ENCODE peak calls at places on chromosomes 1 and 21, in eight cellular contexts. One of them, this sample, is unnamed.

GRCh38 chr1:184583837-184584236 is 170.8 kb downstream of the EDEM3 start:
- DNase-seq in NCI-H510A: no peak
- DNase-seq in fibroblast of gingiva: no peak
- DNase-seq in stimulated activated CD8-positive, alpha-beta memory T cell treated with anti-CD3 and anti-CD28 coated beads, Interleukin-4, amount 100 ng/mL, for 1 hour: no peak
- DNase-seq in cerebellar nuclear complex: no peak
- DNase-seq in uterus: no peak
- DNase-seq in KBM-7: no peak
- DNase-seq in sciatic nerve: no peak
- DNase-seq in this sample: no peak

GRCh38 chr1:40312238-40313205 is 4.6 kb downstream of the COL9A2 start:
- DNase-seq in NCI-H510A: no peak
- DNase-seq in stimulated activated CD8-positive, alpha-beta memory T cell treated with anti-CD3 and anti-CD28 coated beads, Interleukin-4, amount 100 ng/mL, for 1 hour: no peak
- DNase-seq in cerebellar nuclear complex: no peak
- DNase-seq in sciatic nerve: no peak
- DNase-seq in uterus: no peak
- DNase-seq in fibroblast of gingiva: no peak
- DNase-seq in KBM-7: peak
- DNase-seq in this sample: no peak

GRCh38 chr1:85611390-85611789 is 30.8 kb downstream of the CCN1 start:
- DNase-seq in stimulated activated CD8-positive, alpha-beta memory T cell treated with anti-CD3 and anti-CD28 coated beads, Interleukin-4, amount 100 ng/mL, for 1 hour: no peak
- DNase-seq in cerebellar nuclear complex: no peak
- DNase-seq in sciatic nerve: no peak
- DNase-seq in NCI-H510A: no peak
- DNase-seq in KBM-7: no peak
- DNase-seq in fibroblast of gingiva: peak
- DNase-seq in uterus: no peak
- DNase-seq in this sample: no peak

GRCh38 chr1:53769780-53770179 is 30.8 kb upstream of the GLIS1 start:
- DNase-seq in fibroblast of gingiva: peak
- DNase-seq in sciatic nerve: no peak
- DNase-seq in KBM-7: no peak
- DNase-seq in stimulated activated CD8-positive, alpha-beta memory T cell treated with anti-CD3 and anti-CD28 coated beads, Interleukin-4, amount 100 ng/mL, for 1 hour: no peak
- DNase-seq in cerebellar nuclear complex: no peak
- DNase-seq in uterus: no peak
- DNase-seq in NCI-H510A: no peak
- DNase-seq in this sample: no peak

GRCh38 chr1:206693029-206693428 is 8.3 kb downstream of the MAPKAPK2 start:
- DNase-seq in cerebellar nuclear complex: peak
- DNase-seq in uterus: peak
- DNase-seq in NCI-H510A: no peak
- DNase-seq in stimulated activated CD8-positive, alpha-beta memory T cell treated with anti-CD3 and anti-CD28 coated beads, Interleukin-4, amount 100 ng/mL, for 1 hour: no peak
- DNase-seq in fibroblast of gingiva: peak
- DNase-seq in KBM-7: no peak
- DNase-seq in sciatic nerve: no peak
- DNase-seq in this sample: no peak

GRCh38 chr1:66374561-66375111 is 159.3 kb upstream of the SGIP1 start:
- DNase-seq in cerebellar nuclear complex: no peak
- DNase-seq in fibroblast of gingiva: peak
- DNase-seq in NCI-H510A: no peak
- DNase-seq in KBM-7: peak
- DNase-seq in sciatic nerve: no peak
- DNase-seq in uterus: no peak
- DNase-seq in stimulated activated CD8-positive, alpha-beta memory T cell treated with anti-CD3 and anti-CD28 coated beads, Interleukin-4, amount 100 ng/mL, for 1 hour: no peak
- DNase-seq in this sample: no peak

GRCh38 chr1:38994196-38994595 is 3.1 kb downstream of the AKIRIN1 start:
- DNase-seq in sciatic nerve: no peak
- DNase-seq in cerebellar nuclear complex: no peak
- DNase-seq in uterus: no peak
- DNase-seq in stimulated activated CD8-positive, alpha-beta memory T cell treated with anti-CD3 and anti-CD28 coated beads, Interleukin-4, amount 100 ng/mL, for 1 hour: no peak
- DNase-seq in NCI-H510A: no peak
- DNase-seq in KBM-7: no peak
- DNase-seq in fibroblast of gingiva: no peak
- DNase-seq in this sample: no peak

GRCh38 chr1:51284487-51284954 is 45.8 kb downstream of the TTC39A start:
- DNase-seq in sciatic nerve: no peak
- DNase-seq in cerebellar nuclear complex: no peak
- DNase-seq in fibroblast of gingiva: no peak
- DNase-seq in stimulated activated CD8-positive, alpha-beta memory T cell treated with anti-CD3 and anti-CD28 coated beads, Interleukin-4, amount 100 ng/mL, for 1 hour: no peak
- DNase-seq in KBM-7: peak
- DNase-seq in uterus: no peak
- DNase-seq in NCI-H510A: no peak
- DNase-seq in this sample: peak

GRCh38 chr1:110051262-110051648 is 16.8 kb downstream of the STRIP1 start:
- DNase-seq in KBM-7: no peak
- DNase-seq in fibroblast of gingiva: no peak
- DNase-seq in cerebellar nuclear complex: no peak
- DNase-seq in stimulated activated CD8-positive, alpha-beta memory T cell treated with anti-CD3 and anti-CD28 coated beads, Interleukin-4, amount 100 ng/mL, for 1 hour: no peak
- DNase-seq in uterus: no peak
- DNase-seq in sciatic nerve: no peak
- DNase-seq in NCI-H510A: no peak
- DNase-seq in this sample: no peak

GRCh38 chr1:177945943-177946650 is 23.8 kb downstream of the SEC16B start:
- DNase-seq in cerebellar nuclear complex: no peak
- DNase-seq in KBM-7: peak
- DNase-seq in stimulated activated CD8-positive, alpha-beta memory T cell treated with anti-CD3 and anti-CD28 coated beads, Interleukin-4, amount 100 ng/mL, for 1 hour: no peak
- DNase-seq in fibroblast of gingiva: peak
- DNase-seq in NCI-H510A: no peak
- DNase-seq in sciatic nerve: peak
- DNase-seq in uterus: peak
- DNase-seq in this sample: peak

GRCh38 chr1:187689137-187689536 is 860.4 kb downstream of the PLA2G4A start:
- DNase-seq in KBM-7: no peak
- DNase-seq in stimulated activated CD8-positive, alpha-beta memory T cell treated with anti-CD3 and anti-CD28 coated beads, Interleukin-4, amount 100 ng/mL, for 1 hour: no peak
- DNase-seq in NCI-H510A: no peak
- DNase-seq in fibroblast of gingiva: no peak
- DNase-seq in sciatic nerve: no peak
- DNase-seq in cerebellar nuclear complex: no peak
- DNase-seq in uterus: no peak
- DNase-seq in this sample: no peak

GRCh38 chr1:54006508-54006907 is 11.5 kb downstream of the LDLRAD1 start:
- DNase-seq in KBM-7: no peak
- DNase-seq in uterus: no peak
- DNase-seq in sciatic nerve: no peak
- DNase-seq in fibroblast of gingiva: no peak
- DNase-seq in NCI-H510A: no peak
- DNase-seq in cerebellar nuclear complex: no peak
- DNase-seq in stimulated activated CD8-positive, alpha-beta memory T cell treated with anti-CD3 and anti-CD28 coated beads, Interleukin-4, amount 100 ng/mL, for 1 hour: no peak
- DNase-seq in this sample: no peak

GRCh38 chr1:23101891-23102688 is 66.6 kb downstream of the LUZP1 start:
- DNase-seq in cerebellar nuclear complex: no peak
- DNase-seq in NCI-H510A: no peak
- DNase-seq in stimulated activated CD8-positive, alpha-beta memory T cell treated with anti-CD3 and anti-CD28 coated beads, Interleukin-4, amount 100 ng/mL, for 1 hour: no peak
- DNase-seq in fibroblast of gingiva: peak
- DNase-seq in uterus: no peak
- DNase-seq in sciatic nerve: no peak
- DNase-seq in KBM-7: no peak
- DNase-seq in this sample: no peak

GRCh38 chr21:41831453-41831831 is 47.7 kb downstream of the PRDM15 start:
- DNase-seq in uterus: no peak
- DNase-seq in cerebellar nuclear complex: no peak
- DNase-seq in KBM-7: no peak
- DNase-seq in fibroblast of gingiva: no peak
- DNase-seq in stimulated activated CD8-positive, alpha-beta memory T cell treated with anti-CD3 and anti-CD28 coated beads, Interleukin-4, amount 100 ng/mL, for 1 hour: no peak
- DNase-seq in NCI-H510A: no peak
- DNase-seq in sciatic nerve: no peak
- DNase-seq in this sample: no peak

GRCh38 chr1:110875216-110875731 is 2.3 kb downstream of the CD53 start:
- DNase-seq in sciatic nerve: no peak
- DNase-seq in stimulated activated CD8-positive, alpha-beta memory T cell treated with anti-CD3 and anti-CD28 coated beads, Interleukin-4, amount 100 ng/mL, for 1 hour: peak
- DNase-seq in fibroblast of gingiva: no peak
- DNase-seq in cerebellar nuclear complex: no peak
- DNase-seq in KBM-7: peak
- DNase-seq in uterus: no peak
- DNase-seq in NCI-H510A: no peak
- DNase-seq in this sample: no peak

GRCh38 chr1:201170533-201171062 is 16.3 kb upstream of the TMEM9 start:
- DNase-seq in NCI-H510A: peak
- DNase-seq in fibroblast of gingiva: peak
- DNase-seq in stimulated activated CD8-positive, alpha-beta memory T cell treated with anti-CD3 and anti-CD28 coated beads, Interleukin-4, amount 100 ng/mL, for 1 hour: peak
- DNase-seq in KBM-7: peak
- DNase-seq in uterus: peak
- DNase-seq in sciatic nerve: peak
- DNase-seq in cerebellar nuclear complex: peak
- DNase-seq in this sample: peak

GRCh38 chr1:116942344-116942743 is 32.6 kb downstream of the PTGFRN start:
- DNase-seq in cerebellar nuclear complex: no peak
- DNase-seq in KBM-7: no peak
- DNase-seq in uterus: no peak
- DNase-seq in fibroblast of gingiva: no peak
- DNase-seq in sciatic nerve: no peak
- DNase-seq in NCI-H510A: no peak
- DNase-seq in stimulated activated CD8-positive, alpha-beta memory T cell treated with anti-CD3 and anti-CD28 coated beads, Interleukin-4, amount 100 ng/mL, for 1 hour: no peak
- DNase-seq in this sample: no peak

GRCh38 chr1:116506132-116507004 is 64.5 kb downstream of the CD58 start:
- DNase-seq in sciatic nerve: no peak
- DNase-seq in NCI-H510A: no peak
- DNase-seq in stimulated activated CD8-positive, alpha-beta memory T cell treated with anti-CD3 and anti-CD28 coated beads, Interleukin-4, amount 100 ng/mL, for 1 hour: no peak
- DNase-seq in fibroblast of gingiva: no peak
- DNase-seq in cerebellar nuclear complex: no peak
- DNase-seq in uterus: no peak
- DNase-seq in KBM-7: no peak
- DNase-seq in this sample: no peak

GRCh38 chr1:155950829-155951228 is 9.4 kb downstream of the RXFP4 start:
- DNase-seq in stimulated activated CD8-positive, alpha-beta memory T cell treated with anti-CD3 and anti-CD28 coated beads, Interleukin-4, amount 100 ng/mL, for 1 hour: no peak
- DNase-seq in uterus: no peak
- DNase-seq in sciatic nerve: no peak
- DNase-seq in KBM-7: no peak
- DNase-seq in NCI-H510A: no peak
- DNase-seq in cerebellar nuclear complex: no peak
- DNase-seq in fibroblast of gingiva: no peak
- DNase-seq in this sample: no peak

GRCh38 chr1:167428418-167428817 is 89.9 kb downstream of the CD247 start:
- DNase-seq in NCI-H510A: no peak
- DNase-seq in fibroblast of gingiva: peak
- DNase-seq in uterus: no peak
- DNase-seq in KBM-7: no peak
- DNase-seq in stimulated activated CD8-positive, alpha-beta memory T cell treated with anti-CD3 and anti-CD28 coated beads, Interleukin-4, amount 100 ng/mL, for 1 hour: no peak
- DNase-seq in cerebellar nuclear complex: no peak
- DNase-seq in sciatic nerve: no peak
- DNase-seq in this sample: no peak

GRCh38 chr1:71350805-71351204 is 270.0 kb upstream of the ZRANB2 start:
- DNase-seq in cerebellar nuclear complex: no peak
- DNase-seq in fibroblast of gingiva: peak
- DNase-seq in uterus: no peak
- DNase-seq in KBM-7: no peak
- DNase-seq in sciatic nerve: no peak
- DNase-seq in stimulated activated CD8-positive, alpha-beta memory T cell treated with anti-CD3 and anti-CD28 coated beads, Interleukin-4, amount 100 ng/mL, for 1 hour: no peak
- DNase-seq in NCI-H510A: no peak
- DNase-seq in this sample: no peak

GRCh38 chr1:31715097-31715872 is 11.5 kb upstream of the COL16A1 start:
- DNase-seq in cerebellar nuclear complex: peak
- DNase-seq in stimulated activated CD8-positive, alpha-beta memory T cell treated with anti-CD3 and anti-CD28 coated beads, Interleukin-4, amount 100 ng/mL, for 1 hour: no peak
- DNase-seq in sciatic nerve: peak
- DNase-seq in uterus: peak
- DNase-seq in KBM-7: peak
- DNase-seq in fibroblast of gingiva: peak
- DNase-seq in NCI-H510A: no peak
- DNase-seq in this sample: peak

GRCh38 chr1:22582670-22583635 is 19.7 kb downstream of the EPHA8 start:
- DNase-seq in sciatic nerve: no peak
- DNase-seq in KBM-7: no peak
- DNase-seq in fibroblast of gingiva: no peak
- DNase-seq in cerebellar nuclear complex: peak
- DNase-seq in NCI-H510A: no peak
- DNase-seq in stimulated activated CD8-positive, alpha-beta memory T cell treated with anti-CD3 and anti-CD28 coated beads, Interleukin-4, amount 100 ng/mL, for 1 hour: no peak
- DNase-seq in uterus: no peak
- DNase-seq in this sample: no peak

GRCh38 chr1:205610781-205611473 is 20.9 kb downstream of the ELK4 start:
- DNase-seq in NCI-H510A: no peak
- DNase-seq in KBM-7: no peak
- DNase-seq in cerebellar nuclear complex: no peak
- DNase-seq in uterus: no peak
- DNase-seq in sciatic nerve: no peak
- DNase-seq in fibroblast of gingiva: no peak
- DNase-seq in stimulated activated CD8-positive, alpha-beta memory T cell treated with anti-CD3 and anti-CD28 coated beads, Interleukin-4, amount 100 ng/mL, for 1 hour: no peak
- DNase-seq in this sample: no peak

GRCh38 chr1:157288511-157288910 is 150.3 kb upstream of the ETV3 start:
- DNase-seq in KBM-7: no peak
- DNase-seq in cerebellar nuclear complex: no peak
- DNase-seq in sciatic nerve: no peak
- DNase-seq in NCI-H510A: no peak
- DNase-seq in uterus: no peak
- DNase-seq in fibroblast of gingiva: no peak
- DNase-seq in stimulated activated CD8-positive, alpha-beta memory T cell treated with anti-CD3 and anti-CD28 coated beads, Interleukin-4, amount 100 ng/mL, for 1 hour: no peak
- DNase-seq in this sample: no peak

GRCh38 chr21:41766051-41766882 is 585 bp downstream of the RIPK4 start:
- DNase-seq in uterus: no peak
- DNase-seq in KBM-7: no peak
- DNase-seq in cerebellar nuclear complex: no peak
- DNase-seq in stimulated activated CD8-positive, alpha-beta memory T cell treated with anti-CD3 and anti-CD28 coated beads, Interleukin-4, amount 100 ng/mL, for 1 hour: no peak
- DNase-seq in NCI-H510A: no peak
- DNase-seq in fibroblast of gingiva: no peak
- DNase-seq in sciatic nerve: no peak
- DNase-seq in this sample: no peak

GRCh38 chr1:38097256-38097655 is 50.7 kb upstream of the POU3F1 start:
- DNase-seq in stimulated activated CD8-positive, alpha-beta memory T cell treated with anti-CD3 and anti-CD28 coated beads, Interleukin-4, amount 100 ng/mL, for 1 hour: no peak
- DNase-seq in KBM-7: no peak
- DNase-seq in sciatic nerve: no peak
- DNase-seq in cerebellar nuclear complex: no peak
- DNase-seq in fibroblast of gingiva: no peak
- DNase-seq in uterus: no peak
- DNase-seq in NCI-H510A: peak
- DNase-seq in this sample: no peak

GRCh38 chr1:167114725-167115124 is 20.9 kb downstream of the STYXL2 start:
- DNase-seq in KBM-7: no peak
- DNase-seq in fibroblast of gingiva: no peak
- DNase-seq in cerebellar nuclear complex: no peak
- DNase-seq in stimulated activated CD8-positive, alpha-beta memory T cell treated with anti-CD3 and anti-CD28 coated beads, Interleukin-4, amount 100 ng/mL, for 1 hour: no peak
- DNase-seq in NCI-H510A: no peak
- DNase-seq in uterus: no peak
- DNase-seq in sciatic nerve: no peak
- DNase-seq in this sample: no peak

GRCh38 chr1:40438391-40439015 is 11.8 kb upstream of the ZFP69B start:
- DNase-seq in KBM-7: peak
- DNase-seq in sciatic nerve: no peak
- DNase-seq in cerebellar nuclear complex: no peak
- DNase-seq in fibroblast of gingiva: peak
- DNase-seq in stimulated activated CD8-positive, alpha-beta memory T cell treated with anti-CD3 and anti-CD28 coated beads, Interleukin-4, amount 100 ng/mL, for 1 hour: no peak
- DNase-seq in uterus: no peak
- DNase-seq in NCI-H510A: no peak
- DNase-seq in this sample: no peak

GRCh38 chr1:230501242-230501641 is 75.1 kb upstream of the PGBD5 start:
- DNase-seq in cerebellar nuclear complex: no peak
- DNase-seq in NCI-H510A: no peak
- DNase-seq in stimulated activated CD8-positive, alpha-beta memory T cell treated with anti-CD3 and anti-CD28 coated beads, Interleukin-4, amount 100 ng/mL, for 1 hour: no peak
- DNase-seq in sciatic nerve: no peak
- DNase-seq in KBM-7: no peak
- DNase-seq in fibroblast of gingiva: no peak
- DNase-seq in uterus: no peak
- DNase-seq in this sample: no peak

GRCh38 chr1:156113263-156114004 is 1.1 kb upstream of the LMNA start:
- DNase-seq in NCI-H510A: no peak
- DNase-seq in fibroblast of gingiva: peak
- DNase-seq in stimulated activated CD8-positive, alpha-beta memory T cell treated with anti-CD3 and anti-CD28 coated beads, Interleukin-4, amount 100 ng/mL, for 1 hour: no peak
- DNase-seq in KBM-7: no peak
- DNase-seq in uterus: no peak
- DNase-seq in cerebellar nuclear complex: no peak
- DNase-seq in sciatic nerve: no peak
- DNase-seq in this sample: no peak

GRCh38 chr1:6003568-6004411 is 11.6 kb upstream of the NPHP4 start:
- DNase-seq in sciatic nerve: peak
- DNase-seq in uterus: no peak
- DNase-seq in stimulated activated CD8-positive, alpha-beta memory T cell treated with anti-CD3 and anti-CD28 coated beads, Interleukin-4, amount 100 ng/mL, for 1 hour: no peak
- DNase-seq in NCI-H510A: peak
- DNase-seq in KBM-7: no peak
- DNase-seq in cerebellar nuclear complex: no peak
- DNase-seq in fibroblast of gingiva: no peak
- DNase-seq in this sample: peak

GRCh38 chr21:34782666-34783365 is 114.0 kb downstream of the CLIC6 start:
- DNase-seq in uterus: no peak
- DNase-seq in sciatic nerve: no peak
- DNase-seq in KBM-7: no peak
- DNase-seq in fibroblast of gingiva: no peak
- DNase-seq in NCI-H510A: no peak
- DNase-seq in cerebellar nuclear complex: no peak
- DNase-seq in stimulated activated CD8-positive, alpha-beta memory T cell treated with anti-CD3 and anti-CD28 coated beads, Interleukin-4, amount 100 ng/mL, for 1 hour: no peak
- DNase-seq in this sample: no peak

GRCh38 chr21:41160036-41160435 is 7.9 kb upstream of the BACE2 start:
- DNase-seq in stimulated activated CD8-positive, alpha-beta memory T cell treated with anti-CD3 and anti-CD28 coated beads, Interleukin-4, amount 100 ng/mL, for 1 hour: no peak
- DNase-seq in fibroblast of gingiva: no peak
- DNase-seq in cerebellar nuclear complex: no peak
- DNase-seq in sciatic nerve: no peak
- DNase-seq in KBM-7: no peak
- DNase-seq in NCI-H510A: no peak
- DNase-seq in uterus: no peak
- DNase-seq in this sample: no peak

This sample was measured in NCI-H187 treated with DMSO at 0.1 percent for 48 hours.